ENCODE peak calls at places on chromosomes 1 and 21, in ten cellular contexts. I is mesendoderm; Y is psoas muscle; S is heart right ventricle; F is GM23248; H is adrenal gland; U is PC-3; N is IMR-90; D is left lung; G is effector memory CD4-positive, alpha-beta T cell. K is an unnamed sample.

GRCh38 chr1:39981957-39982356 is 27.0 kb downstream of the MFSD2A start:
- DNase-seq in I (peak), D (no peak), F (peak), N (peak), Y (no peak), H (no peak), G (no peak), U (peak), S (no peak), K (no peak)

GRCh38 chr1:51877434-51878306 is 857 bp downstream of the NRDC start:
- DNase-seq in Y (no peak), S (no peak), G (no peak), U (peak), H (peak), D (no peak), I (peak), N (peak), F (peak), K (no peak)

GRCh38 chr1:224203243-224204016 is 20.4 kb downstream of the DEGS1 start:
- DNase-seq in H (peak), Y (peak), N (peak), U (peak), I (peak), G (no peak), D (no peak), S (peak), F (peak), K (no peak)

GRCh38 chr1:203089001-203089650 is 3.3 kb upstream of the MYOG start:
- DNase-seq in G (no peak), S (no peak), Y (no peak), U (peak), D (no peak), F (no peak), H (no peak), I (no peak), N (no peak), K (no peak)

GRCh38 chr21:26388731-26389231 is 184.3 kb downstream of the CYYR1 start:
- DNase-seq in S (no peak), N (peak), G (no peak), U (peak), Y (no peak), H (no peak), I (peak), D (no peak), F (peak), K (no peak)

GRCh38 chr1:108854226-108855019 is 2.5 kb downstream of the AKNAD1 start:
- DNase-seq in Y (no peak), S (no peak), I (no peak), U (no peak), F (peak), D (no peak), N (no peak), H (no peak), G (no peak), K (no peak)

GRCh38 chr1:156359973-156360372 is 9.0 kb upstream of the RHBG start:
- DNase-seq in Y (no peak), S (no peak), U (peak), H (no peak), I (peak), D (no peak), F (peak), G (no peak), N (peak), K (no peak)

GRCh38 chr1:225470691-225471452 is 43.0 kb upstream of the LBR start:
- DNase-seq in U (no peak), I (no peak), Y (no peak), N (no peak), F (no peak), S (no peak), D (no peak), H (peak), G (no peak), K (no peak)

GRCh38 chr1:89953072-89953626 is 41.8 kb upstream of the ZNF326 start:
- DNase-seq in Y (no peak), I (peak), F (peak), U (peak), G (no peak), N (peak), S (no peak), H (peak), D (no peak), K (no peak)

GRCh38 chr1:219350621-219351020 is 176.9 kb downstream of the LYPLAL1 start:
- DNase-seq in D (no peak), G (no peak), Y (no peak), N (no peak), F (no peak), U (no peak), H (no peak), S (no peak), I (no peak), K (no peak)

GRCh38 chr1:47931395-47931794 is 65.8 kb downstream of the TRABD2B start:
- DNase-seq in G (no peak), Y (no peak), H (no peak), F (no peak), S (no peak), U (peak), I (peak), N (no peak), D (no peak), K (no peak)

GRCh38 chr1:169859001-169859400 is 34.7 kb downstream of the SCYL3 start:
- DNase-seq in F (no peak), I (peak), H (no peak), D (no peak), S (no peak), U (no peak), G (no peak), Y (no peak), N (no peak), K (no peak)

DNA sequence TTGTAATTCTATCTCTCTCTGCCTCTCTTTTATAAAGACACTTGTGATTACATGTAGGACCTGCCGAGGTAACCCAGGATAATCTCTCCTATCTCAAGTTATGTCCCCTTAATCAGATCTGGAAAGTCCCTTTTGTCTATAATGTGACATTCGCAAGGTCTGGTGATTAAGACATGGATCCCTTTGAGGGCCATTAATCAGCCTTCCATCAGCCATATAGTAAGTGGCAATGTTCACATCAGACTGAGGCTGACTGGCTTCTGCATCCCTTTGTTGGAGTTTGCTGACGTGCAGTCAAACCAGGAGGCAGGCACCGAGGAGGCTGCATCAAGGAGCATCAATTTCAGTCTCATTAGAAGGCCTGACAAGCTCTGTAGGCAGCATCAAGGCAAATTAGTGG is 209.6 kb downstream of the BACH1 start:
- DNase-seq in F (no peak), G (no peak), S (no peak), H (no peak), D (no peak), U (no peak), Y (no peak), N (no peak), I (no peak), K (no peak)
- H3K27ac ChIP-seq in F (no peak), G (no peak), S (no peak), H (no peak), D (no peak), U (no peak), Y (no peak), N (no peak), I (no peak), K (no peak)

GRCh38 chr1:177857285-177857684 is 112.6 kb downstream of the SEC16B start:
- DNase-seq in N (no peak), Y (no peak), H (no peak), S (no peak), I (no peak), D (no peak), G (no peak), U (no peak), F (no peak), K (no peak)
- H3K27ac ChIP-seq in N (no peak), Y (no peak), H (no peak), S (no peak), I (no peak), D (no peak), G (no peak), U (no peak), F (no peak), K (no peak)

GRCh38 chr1:247087256-247087655 is 8.6 kb upstream of the ZNF670 start:
- DNase-seq in I (no peak), G (no peak), D (no peak), N (no peak), H (no peak), Y (no peak), S (no peak), F (no peak), U (no peak), K (no peak)
- H3K27ac ChIP-seq in I (no peak), G (no peak), D (no peak), N (no peak), H (no peak), Y (no peak), S (no peak), F (no peak), U (no peak), K (no peak)

GRCh38 chr1:226697608-226698544 is 41.2 kb downstream of the ITPKB start:
- DNase-seq in G (no peak), D (no peak), Y (no peak), N (no peak), H (no peak), I (no peak), U (peak), S (no peak), F (no peak), K (no peak)
- H3K27ac ChIP-seq in G (peak), D (no peak), Y (peak), N (no peak), H (peak), I (no peak), U (peak), S (peak), F (no peak), K (peak)

K was measured in substantia nigra.